ENCODE peak calls at places on chromosomes 4 and X, in five cellular contexts. D is heart left ventricle, H is Peyer's patch, E is right lobe of liver, A is sigmoid colon. P is an unnamed sample.

GRCh38 chrX:72131317-72132294 is at the start of gene RTL5:
- DNase-seq in D (peak), E (peak), H (peak), A (peak), P (no peak)

GRCh38 chr4:114077610-114078009 is 98.2 kb upstream of the ARSJ start:
- DNase-seq in A (no peak), D (no peak), H (no peak), E (no peak), P (no peak)

GRCh38 chrX:121558886-121559285 is 511.5 kb downstream of the GLUD2 start:
- DNase-seq in E (no peak), A (no peak), D (no peak), H (no peak), P (no peak)

GRCh38 chr4:82798168-82799005 is at the start of gene SCD5:
- DNase-seq in D (peak), H (no peak), E (peak), A (peak), P (no peak)

GRCh38 chrX:45806410-45807121 is 605.9 kb upstream of the DIPK2B start:
- DNase-seq in A (no peak), D (no peak), E (no peak), H (peak), P (peak)

GRCh38 chr4:99722006-99722405 is 64.4 kb upstream of the C4orf54 start:
- DNase-seq in H (no peak), E (no peak), A (no peak), D (no peak), P (no peak)

GRCh38 chrX:69031181-69031580 is 134.1 kb downstream of the PJA1 start:
- DNase-seq in E (no peak), H (no peak), A (no peak), D (no peak), P (no peak)

GRCh38 chr4:189294570-189294969 is 646.1 kb upstream of the FRG1 start:
- DNase-seq in E (no peak), D (no peak), A (no peak), H (no peak), P (no peak)

GRCh38 chr4:61493470-61493869 is 293.3 kb downstream of the ADGRL3 start:
- DNase-seq in H (no peak), E (no peak), A (no peak), D (no peak), P (no peak)

GRCh38 chr4:96652158-96652557 is 812.3 kb downstream of the PDHA2 start:
- DNase-seq in E (no peak), H (no peak), A (no peak), D (no peak), P (no peak)

GRCh38 chr4:7993671-7994070 is 54.0 kb upstream of the AFAP1 start:
- DNase-seq in A (no peak), H (no peak), D (no peak), E (no peak), P (no peak)

GRCh38 chr4:80423553-80424224 is 88.2 kb downstream of the CFAP299 start:
- DNase-seq in H (no peak), E (no peak), D (peak), A (no peak), P (no peak)

GRCh38 chr4:110620352-110621327 is 2.2 kb downstream of the PITX2 start:
- DNase-seq in A (no peak), E (no peak), D (no peak), H (no peak), P (no peak)

GRCh38 chr4:155582971-155583437 is 83.6 kb upstream of the GUCY1A1 start:
- DNase-seq in A (no peak), H (no peak), E (no peak), D (no peak), P (no peak)

GRCh38 chr4:130479020-130479419 is 1383.1 kb downstream of the C4orf33 start:
- DNase-seq in E (no peak), D (no peak), H (no peak), A (no peak), P (no peak)

GRCh38 chrX:84186603-84187358 is 1.2 kb downstream of the RPS6KA6 start:
- DNase-seq in A (no peak), H (no peak), D (no peak), E (no peak), P (no peak)

GRCh38 chr4:6020633-6021032 is 2.4 kb upstream of the C4orf50 start:
- DNase-seq in H (no peak), D (no peak), A (no peak), E (no peak), P (no peak)

GRCh38 chrX:68672581-68673318 is 25.3 kb downstream of the STARD8 start:
- DNase-seq in H (no peak), D (no peak), A (peak), E (no peak), P (no peak)

GRCh38 chr4:98505991-98506390 is 152.4 kb downstream of the TSPAN5 start:
- DNase-seq in E (no peak), A (no peak), D (no peak), H (no peak), P (no peak)

GRCh38 chr4:140790765-140791164 is 34.6 kb upstream of the TBC1D9 start:
- DNase-seq in H (peak), A (no peak), D (no peak), E (no peak), P (peak)

GRCh38 chr4:165794834-165795233 is 78.2 kb upstream of the TLL1 start:
- DNase-seq in A (no peak), D (no peak), E (no peak), H (no peak), P (no peak)

GRCh38 chr4:23805381-23805780 is 84.5 kb downstream of the PPARGC1A start:
- DNase-seq in D (no peak), H (no peak), E (no peak), A (no peak), P (no peak)

GRCh38 chr4:48339642-48340041 is 1.7 kb upstream of the SLAIN2 start:
- DNase-seq in H (no peak), E (no peak), D (no peak), A (no peak), P (no peak)

GRCh38 chr4:42149004-42149403 is 3.5 kb downstream of the BEND4 start:
- DNase-seq in H (no peak), A (no peak), D (no peak), E (no peak), P (no peak)

GRCh38 chrX:68832516-68833447 is 4.0 kb downstream of the EFNB1 start:
- DNase-seq in H (peak), E (no peak), A (peak), D (peak), P (no peak)

GRCh38 chrX:108070891-108071290 is 20.5 kb downstream of the PSMD10 start:
- DNase-seq in D (no peak), A (no peak), H (no peak), E (no peak), P (no peak)

GRCh38 chr4:152605641-152606304 is 69.9 kb upstream of the FBXW7 start:
- DNase-seq in H (no peak), E (no peak), A (no peak), D (no peak), P (no peak)

GRCh38 chr4:7542781-7543180 is 108.1 kb upstream of the PSAPL1 start:
- DNase-seq in A (no peak), D (no peak), H (no peak), E (no peak), P (no peak)

GRCh38 chr4:105710012-105710600 is 1.5 kb downstream of the GSTCD start:
- DNase-seq in E (no peak), D (no peak), A (no peak), H (no peak), P (no peak)

GRCh38 chrX:63458981-63459380 is 107.8 kb upstream of the SPIN4 start:
- DNase-seq in H (no peak), D (no peak), E (no peak), A (no peak), P (no peak)

GRCh38 chr4:12873351-12873750 is 610.8 kb downstream of the RAB28 start:
- DNase-seq in A (no peak), D (no peak), E (no peak), H (no peak), P (no peak)

GRCh38 chr4:142449771-142450373 is 396.2 kb downstream of the INPP4B start:
- DNase-seq in H (no peak), A (no peak), E (peak), D (no peak), P (no peak)

GRCh38 chrX:63349307-63349706 is 1.8 kb downstream of the SPIN4 start:
- DNase-seq in E (no peak), A (no peak), D (no peak), H (no peak), P (no peak)

GRCh38 chrX:55488559-55489314 is 911 bp downstream of the USP51 start:
- DNase-seq in A (peak), H (peak), D (peak), E (peak), P (peak)

GRCh38 chr4:62231994-62232393 is 1031.9 kb downstream of the ADGRL3 start:
- DNase-seq in E (no peak), D (no peak), A (no peak), H (no peak), P (no peak)

GRCh38 chr4:33316033-33316432 is 2595.9 kb downstream of the PCDH7 start:
- DNase-seq in D (no peak), A (no peak), E (no peak), H (no peak), P (no peak)

GRCh38 chrX:73903941-73904340 is 340.9 kb downstream of the CHIC1 start:
- DNase-seq in D (no peak), E (no peak), A (no peak), H (no peak), P (no peak)

GRCh38 chrX:49039598-49040375 is 3.4 kb downstream of the TFE3 start:
- DNase-seq in A (peak), E (peak), D (peak), H (peak), P (no peak)
- TF ChIP-seq POLR2A in A (no peak), E (no peak), D (no peak), H (no peak), P (no peak)

GRCh38 chrX:109732319-109732779 is 708 bp downstream of the ACSL4 start:
- DNase-seq in E (no peak), H (no peak), D (no peak), A (no peak), P (no peak)

GRCh38 chrX:109735241-109735744 is 2.2 kb upstream of the ACSL4 start:
- DNase-seq in A (no peak), E (no peak), D (no peak), H (no peak), P (no peak)

GRCh38 chrX:109733658-109734022 is 583 bp upstream of the ACSL4 start:
- DNase-seq in E (no peak), H (no peak), A (no peak), D (no peak), P (no peak)

DNA sequence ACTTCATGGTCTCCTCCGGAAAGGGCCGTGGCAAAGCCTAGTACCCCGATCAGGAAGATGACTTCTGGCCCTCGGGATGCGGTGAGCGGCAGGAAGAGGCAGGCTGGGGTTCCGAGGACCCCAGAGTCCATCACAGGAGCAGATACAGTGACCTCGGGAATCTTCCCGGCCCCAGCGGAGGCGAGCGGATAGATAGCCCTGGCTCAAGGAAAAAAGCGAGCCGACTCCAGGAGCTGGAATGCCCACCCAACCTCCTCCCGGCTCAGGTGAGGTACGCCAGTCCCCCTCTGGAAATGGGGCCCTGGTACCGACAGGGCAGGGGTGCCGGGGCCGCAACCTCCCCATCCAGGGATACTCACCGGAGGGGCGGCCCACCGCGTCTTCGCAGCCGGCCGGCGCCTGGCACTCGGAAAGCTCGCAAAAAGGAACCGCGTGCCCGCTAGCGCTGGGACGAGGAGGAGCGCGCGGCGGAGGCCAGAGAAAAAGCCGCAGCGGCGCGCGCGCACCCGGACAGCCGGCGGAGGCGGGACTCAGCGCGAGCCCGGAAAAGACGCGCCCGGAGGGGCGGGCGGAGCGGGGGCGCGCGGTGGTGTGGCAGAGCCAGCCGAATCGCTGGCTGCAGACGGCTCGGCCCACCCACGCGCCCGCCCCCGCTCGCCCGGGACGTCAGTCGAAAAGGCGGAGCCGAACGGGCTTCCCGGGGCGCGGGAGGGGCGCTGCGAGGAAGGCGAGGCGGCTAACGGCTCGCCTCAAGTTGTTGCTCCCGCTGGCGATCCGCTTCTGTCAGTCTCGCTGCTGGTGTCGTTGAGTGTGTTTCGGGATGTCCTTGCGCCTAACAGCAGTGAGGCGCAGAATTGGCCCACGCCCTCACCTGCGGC is at the start of gene ACSL4:
- DNase-seq in A (peak), D (peak), E (peak), H (peak), P (no peak)
- TF ChIP-seq POLR2A in A (peak), D (peak), E (peak), H (no peak), P (peak)

GRCh38 chr4:151409470-151410313 is 716 bp downstream of the FHIP1A start:
- DNase-seq in D (no peak), E (peak), A (peak), H (no peak), P (no peak)
- TF ChIP-seq POLR2A in D (no peak), E (no peak), A (no peak), H (peak), P (no peak)

DNA sequence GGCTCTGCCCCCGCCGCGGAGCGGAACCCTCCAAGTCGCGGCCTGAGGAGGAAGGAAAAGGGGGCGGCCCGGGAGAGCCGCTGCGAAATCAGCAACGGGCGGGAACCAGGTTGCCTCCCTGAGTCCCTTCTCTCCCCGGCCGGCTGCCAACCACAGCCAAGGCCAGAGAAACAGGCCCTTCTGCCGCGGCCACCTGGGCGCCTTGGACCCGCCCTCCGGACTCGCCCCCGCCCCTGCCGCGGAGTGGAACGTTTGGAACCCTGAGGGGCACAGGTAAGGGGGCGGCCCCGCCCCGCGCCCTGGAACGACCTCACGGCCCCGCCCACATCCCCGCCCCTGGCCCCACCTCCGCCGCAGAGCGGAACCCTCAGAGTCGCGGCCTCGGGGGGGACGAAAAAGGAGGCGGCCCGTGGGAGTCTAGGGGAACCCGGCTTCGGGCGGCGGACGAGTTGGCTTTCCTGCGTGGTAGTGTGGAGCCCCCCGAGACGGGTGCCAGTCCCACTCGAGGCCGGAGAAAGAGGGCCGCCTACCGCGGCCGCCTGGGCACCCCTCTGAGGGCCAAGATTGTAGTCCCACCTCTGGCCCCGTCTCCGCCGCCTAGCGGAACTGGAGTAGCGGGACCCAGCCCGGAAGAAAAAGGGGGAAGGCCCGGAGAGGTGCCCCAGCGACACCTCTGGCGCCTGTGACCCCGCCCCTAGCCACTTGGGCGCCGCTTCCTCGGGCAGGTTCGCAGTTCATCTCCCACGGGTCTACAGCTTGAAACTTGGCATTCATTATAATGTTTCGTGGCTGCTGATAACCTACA is 669 bp upstream of the PHKA2 start:
- DNase-seq in H (peak), A (peak), E (peak), D (peak), P (peak)
- TF ChIP-seq POLR2A in H (peak), A (no peak), E (peak), D (peak), P (peak)

GRCh38 chrX:117610806-117611205 is 505.8 kb downstream of the KLHL13 start:
- DNase-seq in D (no peak), H (no peak), A (no peak), E (no peak), P (no peak)
- TF ChIP-seq POLR2A in D (no peak), H (no peak), A (no peak), E (no peak), P (no peak)

GRCh38 chr4:73603307-73603710 is 16.9 kb downstream of the RASSF6 start:
- DNase-seq in H (no peak), A (no peak), D (no peak), E (no peak), P (no peak)
- TF ChIP-seq POLR2A in H (no peak), A (no peak), D (no peak), E (no peak), P (no peak)

DNA sequence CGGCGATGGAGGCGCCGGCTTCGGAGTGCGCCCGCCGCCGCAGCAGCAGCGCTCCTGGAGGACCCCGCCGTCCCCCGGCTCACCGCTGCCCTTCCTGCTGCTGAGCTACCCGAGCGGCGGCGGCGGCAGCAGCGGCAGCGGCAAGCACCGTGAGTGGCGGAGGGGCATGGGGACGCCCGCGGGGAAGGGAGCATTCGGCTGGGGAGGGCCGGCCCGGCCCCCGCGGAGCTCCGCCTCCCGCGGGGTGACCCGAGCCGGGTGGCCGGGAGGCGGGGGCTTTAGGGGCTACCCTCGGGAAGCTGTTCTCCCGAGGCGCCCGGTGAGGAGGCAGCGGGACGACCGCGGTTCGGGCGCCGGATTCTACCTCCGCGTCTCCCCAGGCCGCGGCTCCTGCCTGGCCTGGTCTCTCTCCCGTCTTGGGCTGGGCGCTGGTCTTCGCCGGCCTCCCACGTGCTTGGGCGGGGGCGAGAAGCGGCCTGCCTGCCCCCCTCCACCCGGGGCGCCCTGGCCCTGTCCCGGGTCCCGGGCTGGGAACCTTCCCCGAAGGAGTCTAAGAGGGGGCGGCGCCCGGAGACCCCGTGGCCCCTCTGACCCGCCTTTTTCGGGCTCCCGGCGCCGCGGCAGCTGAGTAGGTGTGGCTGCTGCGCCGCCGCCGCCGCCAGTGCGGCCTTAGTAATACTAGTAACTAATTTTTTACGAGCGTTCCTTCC is 16.5 kb upstream of the RUFY3 start:
- DNase-seq in A (peak), D (peak), E (peak), H (peak), P (no peak)
- TF ChIP-seq POLR2A in A (no peak), D (no peak), E (peak), H (peak), P (peak)

DNA sequence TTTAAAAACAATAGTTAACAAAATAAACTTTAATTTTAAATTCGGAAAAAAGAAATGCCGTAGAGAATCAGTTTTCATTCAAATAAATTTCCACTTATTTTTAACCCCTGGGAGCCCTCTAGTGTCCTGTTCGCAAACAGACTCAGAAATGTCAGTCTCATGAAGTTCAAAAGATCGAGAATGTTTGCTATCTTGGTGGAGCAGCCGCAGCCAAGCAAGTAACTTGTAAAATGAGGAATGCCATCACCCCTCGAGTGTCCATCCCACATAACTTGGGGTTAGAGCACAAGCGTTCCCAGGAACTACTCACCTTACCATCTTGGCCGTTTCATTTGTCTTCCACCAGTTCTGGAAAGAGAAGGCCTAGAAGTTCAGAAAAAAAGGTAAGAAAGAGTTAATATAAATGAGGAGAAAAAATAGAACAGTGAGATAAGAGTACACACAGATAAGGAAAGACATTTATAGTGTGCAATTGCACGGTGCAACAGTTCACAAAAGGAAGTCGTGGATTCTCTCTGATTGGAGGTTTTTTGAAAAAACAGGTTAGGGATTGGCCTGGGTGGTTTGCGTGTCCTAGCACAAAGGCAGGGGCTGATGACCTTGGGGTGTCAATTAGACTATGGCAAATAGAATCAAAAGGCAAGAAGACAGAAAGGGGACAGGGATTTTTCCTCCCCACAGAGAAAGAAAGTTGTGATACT is at the start of gene GASK1B:
- DNase-seq in H (no peak), E (no peak), D (peak), A (no peak), P (no peak)
- TF ChIP-seq POLR2A in H (no peak), E (no peak), D (no peak), A (no peak), P (no peak)

GRCh38 chrX:148542481-148543255 is 42.3 kb downstream of the AFF2 start:
- DNase-seq in H (peak), A (no peak), D (no peak), E (no peak), P (no peak)
- TF ChIP-seq POLR2A in H (no peak), A (no peak), D (no peak), E (no peak), P (no peak)